ENCODE peak calls at places on chromosomes 11 and 22, in four cellular contexts. One of them, this sample, is unnamed.

GRCh38 chr11:69075421-69076128 is 26.8 kb downstream of the TPCN2 start:
- DNase-seq in uterus: peak; percentile 95
- DNase-seq in H1: no peak
- DNase-seq in SIG-M5: no peak
- DNase-seq in this sample: peak; percentile 92

GRCh38 chr11:47186937-47187681 is 875 bp upstream of the PACSIN3 start:
- DNase-seq in H1: no peak
- DNase-seq in uterus: peak; percentile 72
- DNase-seq in SIG-M5: no peak
- DNase-seq in this sample: peak; percentile 81

GRCh38 chr11:12542186-12542935 is 131.9 kb upstream of the TEAD1 start:
- DNase-seq in H1: no peak
- DNase-seq in uterus: no peak
- DNase-seq in SIG-M5: no peak
- DNase-seq in this sample: peak; percentile 42

GRCh38 chr22:33328789-33329296 is 270.7 kb upstream of the SYN3 start:
- DNase-seq in SIG-M5: no peak
- DNase-seq in uterus: no peak
- DNase-seq in H1: no peak
- DNase-seq in this sample: no peak

GRCh38 chr22:49008682-49009235 is 818.9 kb downstream of the BRD1 start:
- DNase-seq in H1: no peak
- DNase-seq in uterus: no peak
- DNase-seq in SIG-M5: no peak
- DNase-seq in this sample: no peak

GRCh38 chr11:105236631-105237030 is 97.1 kb upstream of the CARD18 start:
- DNase-seq in SIG-M5: no peak
- DNase-seq in uterus: no peak
- DNase-seq in H1: no peak
- DNase-seq in this sample: no peak

GRCh38 chr11:12045914-12046635 is 37.6 kb upstream of the DKK3 start:
- DNase-seq in uterus: no peak
- DNase-seq in H1: no peak
- DNase-seq in SIG-M5: no peak
- DNase-seq in this sample: no peak

GRCh38 chr11:121106812-121107211 is 5.8 kb downstream of the TECTA start:
- DNase-seq in H1: no peak
- DNase-seq in uterus: no peak
- DNase-seq in SIG-M5: no peak
- DNase-seq in this sample: no peak

GRCh38 chr11:27020736-27021135 is 19.9 kb upstream of the BBOX1 start:
- DNase-seq in SIG-M5: no peak
- DNase-seq in H1: no peak
- DNase-seq in uterus: no peak
- DNase-seq in this sample: no peak

GRCh38 chr11:72075109-72075508 is 5.2 kb downstream of the NUMA1 start:
- DNase-seq in H1: no peak
- DNase-seq in SIG-M5: no peak
- DNase-seq in uterus: no peak
- DNase-seq in this sample: no peak

GRCh38 chr11:134659882-134660281 is 247.8 kb upstream of the B3GAT1 start:
- DNase-seq in uterus: no peak
- DNase-seq in H1: no peak
- DNase-seq in SIG-M5: no peak
- DNase-seq in this sample: no peak

GRCh38 chr11:67316882-67317364 is 13.6 kb downstream of the SSH3 start:
- DNase-seq in SIG-M5: no peak
- DNase-seq in H1: no peak
- DNase-seq in uterus: no peak
- DNase-seq in this sample: no peak